ENCODE peak calls at places on chromosomes 16 and 17, in seven cellular contexts. A is suprapubic skin, X is AG04450, H is endothelial cell of umbilical vein, S is endothelial cell, U is H1, N is mesothelial cell of epicardium. L is an unnamed sample.

GRCh38 chr16:12544477-12545291 is 259.0 kb downstream of the CPPED1 start:
- DNase-seq in A (no peak), X (no peak), H (no peak), S (no peak), U (no peak), N (no peak), L (no peak)

GRCh38 chr16:27304881-27305280 is 8.9 kb upstream of the IL4R start:
- DNase-seq in A (peak), X (no peak), H (no peak), S (no peak), U (no peak), N (no peak), L (no peak)

GRCh38 chr17:60468371-60468770 is 46.1 kb downstream of the CHCT1 start:
- DNase-seq in A (no peak), X (peak), H (peak), S (no peak), U (no peak), N (no peak), L (no peak)

GRCh38 chr17:36647598-36647997 is 46.2 kb downstream of the MRM1 start:
- DNase-seq in A (no peak), X (no peak), H (no peak), S (peak), U (peak), N (no peak), L (no peak)

GRCh38 chr17:69500911-69501429 is 86.5 kb downstream of the MAP2K6 start:
- DNase-seq in A (no peak), X (no peak), H (no peak), S (no peak), U (no peak), N (no peak), L (no peak)

GRCh38 chr17:74192950-74193781 is 10.3 kb upstream of the RPL38 start:
- DNase-seq in A (no peak), X (no peak), H (no peak), S (no peak), U (no peak), N (no peak), L (no peak)

GRCh38 chr16:22054847-22055590 is 37.3 kb upstream of the VWA3A start:
- DNase-seq in A (no peak), X (no peak), H (no peak), S (no peak), U (no peak), N (no peak), L (no peak)

GRCh38 chr17:17350491-17351355 is 47.5 kb downstream of the NT5M start:
- DNase-seq in A (no peak), X (no peak), H (no peak), S (no peak), U (no peak), N (no peak), L (no peak)

GRCh38 chr16:2946649-2947048 is 17.4 kb upstream of the KREMEN2 start:
- DNase-seq in A (no peak), X (no peak), H (no peak), S (no peak), U (no peak), N (no peak), L (no peak)

GRCh38 chr17:74303300-74303699 is 22.7 kb upstream of the KIF19 start:
- DNase-seq in A (no peak), X (no peak), H (no peak), S (no peak), U (no peak), N (no peak), L (no peak)

GRCh38 chr17:45855691-45856315 is 11.1 kb downstream of the SPPL2C start:
- DNase-seq in A (no peak), X (no peak), H (no peak), S (no peak), U (no peak), N (no peak), L (no peak)

GRCh38 chr17:73349138-73349537 is 37.3 kb upstream of the CDC42EP4 start:
- DNase-seq in A (no peak), X (no peak), H (no peak), S (no peak), U (no peak), N (no peak), L (no peak)

GRCh38 chr16:27980919-27981670 is 82.4 kb downstream of the GSG1L start:
- DNase-seq in A (peak), X (no peak), H (no peak), S (no peak), U (no peak), N (no peak), L (no peak)

GRCh38 chr17:21125862-21126261 is 902 bp upstream of the DHRS7B start:
- DNase-seq in A (no peak), X (no peak), H (peak), S (no peak), U (no peak), N (no peak), L (no peak)

GRCh38 chr17:27433521-27433920 is 22.7 kb upstream of the KSR1 start:
- DNase-seq in A (no peak), X (no peak), H (no peak), S (no peak), U (no peak), N (no peak), L (no peak)

GRCh38 chr17:27430383-27430840 is 25.8 kb upstream of the KSR1 start:
- DNase-seq in A (no peak), X (no peak), H (no peak), S (no peak), U (no peak), N (no peak), L (no peak)

GRCh38 chr17:27428781-27429505 is 27.3 kb upstream of the KSR1 start:
- DNase-seq in A (no peak), X (no peak), H (no peak), S (no peak), U (no peak), N (no peak), L (no peak)

GRCh38 chr17:27429666-27430382 is 26.4 kb upstream of the KSR1 start:
- DNase-seq in A (no peak), X (no peak), H (no peak), S (no peak), U (no peak), N (no peak), L (no peak)

GRCh38 chr17:27430882-27431491 is 25.3 kb upstream of the KSR1 start:
- DNase-seq in A (no peak), X (no peak), H (peak), S (peak), U (peak), N (peak), L (no peak)
- TF ChIP-seq CTCF in A (no peak), X (peak), H (peak), S (peak), U (peak), N (peak), L (peak)

GRCh38 chr17:11797803-11798202 is 199.5 kb downstream of the ZNF18 start:
- DNase-seq in A (no peak), X (no peak), H (no peak), S (no peak), U (peak), N (no peak), L (no peak)
- TF ChIP-seq CTCF in A (no peak), X (no peak), H (no peak), S (no peak), U (peak), N (peak), L (peak)

GRCh38 chr16:59905628-59906027 is 1171.5 kb upstream of the GOT2 start:
- DNase-seq in A (no peak), X (no peak), H (no peak), S (no peak), U (no peak), N (no peak), L (no peak)

GRCh38 chr16:59905131-59905530 is 1171.0 kb upstream of the GOT2 start:
- DNase-seq in A (no peak), X (no peak), H (no peak), S (no peak), U (no peak), N (no peak), L (no peak)

DNA sequence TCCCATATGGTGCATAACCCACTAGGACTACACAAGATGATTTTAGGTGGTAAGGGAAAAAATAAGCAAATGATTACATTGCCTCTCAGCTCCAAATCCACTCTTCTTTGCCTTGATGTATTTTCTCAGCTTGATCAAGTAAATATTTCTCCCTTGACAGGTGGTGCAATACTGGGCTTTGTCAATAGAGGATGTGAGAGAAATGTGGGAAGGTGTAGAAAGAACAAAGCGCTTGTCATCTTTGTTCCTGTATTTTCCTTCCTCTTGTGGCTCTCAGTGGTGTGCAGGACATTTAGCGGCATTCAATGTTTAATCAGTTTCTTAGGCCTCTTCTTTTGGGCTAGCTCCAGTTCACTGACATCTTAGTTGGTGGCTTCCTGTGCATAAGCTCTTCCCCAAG is 1165.8 kb upstream of the GOT2 start:
- DNase-seq in A (no peak), X (no peak), H (no peak), S (no peak), U (no peak), N (no peak), L (no peak)
- TF ChIP-seq CTCF in A (no peak), X (no peak), H (no peak), S (no peak), U (no peak), N (no peak), L (no peak)

GRCh38 chr16:68116256-68116853 is 31.2 kb downstream of the NFATC3 start:
- DNase-seq in A (no peak), X (no peak), H (peak), S (no peak), U (no peak), N (no peak), L (peak)
- TF ChIP-seq CTCF in A (no peak), X (peak), H (peak), S (peak), U (peak), N (peak), L (peak)

GRCh38 chr16:9134739-9135138 is 43.3 kb downstream of the HAPSTR1 start:
- DNase-seq in A (peak), X (no peak), H (peak), S (peak), U (peak), N (no peak), L (peak)
- TF ChIP-seq CTCF in A (no peak), X (peak), H (peak), S (peak), U (peak), N (no peak), L (peak)

DNA sequence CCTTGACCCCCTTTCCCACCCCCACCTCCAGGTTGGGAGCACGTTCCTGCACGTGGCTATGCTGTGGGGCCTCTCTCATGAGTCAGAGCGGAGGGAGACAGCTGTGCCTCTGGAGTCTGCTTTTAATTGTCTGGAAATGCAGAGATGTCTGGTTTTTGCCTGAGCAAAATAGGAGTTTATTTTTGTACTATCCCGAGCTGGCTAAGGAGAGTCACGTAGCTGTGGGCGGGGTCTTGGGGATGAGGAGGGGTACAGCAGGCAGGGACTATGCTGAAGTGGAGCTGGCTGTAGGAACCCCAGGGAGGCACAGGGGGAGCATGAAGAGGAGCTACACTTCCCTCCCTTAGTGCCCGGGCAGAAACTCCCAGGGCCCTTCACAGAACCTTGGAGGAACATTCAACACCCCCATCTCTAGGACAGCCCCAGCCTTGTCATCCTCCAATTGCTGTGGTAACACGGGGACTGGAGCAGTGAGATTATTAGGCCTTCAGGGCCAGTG is 44.7 kb upstream of the LGALS9 start:
- DNase-seq in A (no peak), X (peak), H (no peak), S (no peak), U (no peak), N (no peak), L (no peak)
- TF ChIP-seq CTCF in A (no peak), X (peak), H (no peak), S (no peak), U (no peak), N (no peak), L (no peak)

GRCh38 chr17:82823004-82823403 is 16.8 kb downstream of the ZNF750 start:
- DNase-seq in A (no peak), X (no peak), H (no peak), S (peak), U (peak), N (no peak), L (no peak)
- TF ChIP-seq CTCF in A (no peak), X (no peak), H (peak), S (peak), U (peak), N (no peak), L (peak)

DNA sequence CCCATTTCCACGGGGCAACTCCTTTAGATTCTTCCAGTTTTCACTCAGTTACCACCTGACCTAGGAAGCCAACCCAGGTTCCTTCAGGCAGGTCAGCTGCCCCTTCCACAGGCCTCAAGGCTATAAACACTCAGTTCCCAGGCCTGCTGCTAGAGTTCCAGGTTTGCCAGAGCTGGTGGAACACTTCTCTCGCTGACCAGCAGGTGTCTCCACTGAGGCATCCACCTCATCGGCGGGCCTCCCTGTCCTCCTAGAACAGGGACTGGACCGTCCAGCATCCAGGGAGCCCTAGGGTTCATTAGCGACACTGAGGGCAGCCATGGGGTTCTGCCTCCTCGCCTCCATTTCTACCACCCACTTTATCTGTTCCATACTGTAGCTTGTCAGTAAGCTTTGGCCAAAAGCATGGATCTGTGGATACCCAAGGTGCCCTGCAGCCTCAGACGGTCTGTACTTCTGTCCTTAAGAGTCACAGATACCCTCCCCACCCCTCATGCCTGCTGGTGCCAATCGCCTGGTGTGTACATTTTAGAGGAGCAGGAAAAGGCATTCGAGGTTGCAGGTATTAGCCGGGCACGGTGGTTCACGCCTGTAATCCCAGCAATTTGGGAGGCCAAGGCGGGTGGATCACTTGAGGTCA is 29.0 kb downstream of the PIMREG start:
- DNase-seq in A (peak), X (peak), H (peak), S (peak), U (peak), N (peak), L (peak)
- TF ChIP-seq CTCF in A (peak), X (peak), H (peak), S (peak), U (peak), N (peak), L (peak)

L was measured in astrocyte of the cerebellum.